ENCODE peak calls at places on chromosomes 4 and X, in eight cellular contexts. W is fibroblast of lung; D is anterior cingulate cortex; T is endothelial cell; V is fibroblast of pulmonary artery; K is activated CD4-positive, alpha-beta memory T cell treated with anti-CD3 and anti-CD28 coated beads, Interleukin-2, amount 10 ng/mL, durations not matched to agents 7 days and 5 days; A is CD8-positive, alpha-beta memory T cell; N is DMS79. Y is an unnamed sample.

GRCh38 chr4:139736661-139737060 is 71.0 kb downstream of the MGST2 start:
- DNase-seq in W (no peak), D (no peak), T (no peak), V (peak), K (no peak), A (no peak), N (no peak), Y (no peak)

GRCh38 chr4:15158410-15159091 is 156.3 kb downstream of the CPEB2 start:
- DNase-seq in W (no peak), D (no peak), T (no peak), V (no peak), K (no peak), A (no peak), N (no peak), Y (no peak)

GRCh38 chr4:76024007-76024406 is 710 bp upstream of the CXCL10 start:
- DNase-seq in W (no peak), D (no peak), T (no peak), V (no peak), K (no peak), A (no peak), N (no peak), Y (no peak)

GRCh38 chrX:150476183-150476699 is 92.2 kb upstream of the MTM1 start:
- DNase-seq in W (peak), D (no peak), T (no peak), V (peak), K (no peak), A (no peak), N (no peak), Y (no peak)

GRCh38 chr4:78889955-78890354 is 49.3 kb downstream of the PAQR3 start:
- DNase-seq in W (no peak), D (no peak), T (no peak), V (no peak), K (no peak), A (no peak), N (no peak), Y (no peak)

GRCh38 chrX:150599226-150599625 is 30.8 kb downstream of the MTM1 start:
- DNase-seq in W (no peak), D (no peak), T (no peak), V (no peak), K (no peak), A (no peak), N (no peak), Y (no peak)

GRCh38 chr4:139593091-139593564 is 37.1 kb upstream of the SETD7 start:
- DNase-seq in W (peak), D (no peak), T (no peak), V (peak), K (no peak), A (no peak), N (no peak), Y (no peak)

GRCh38 chrX:15856580-15856979 is 2.0 kb upstream of the AP1S2 start:
- DNase-seq in W (no peak), D (no peak), T (no peak), V (no peak), K (no peak), A (no peak), N (no peak), Y (no peak)

GRCh38 chr4:73127839-73128448 is 58.4 kb upstream of the COX18 start:
- DNase-seq in W (peak), D (no peak), T (no peak), V (peak), K (no peak), A (no peak), N (no peak), Y (no peak)

GRCh38 chrX:18210470-18210869 is 10.2 kb downstream of the BEND2 start:
- DNase-seq in W (peak), D (no peak), T (no peak), V (peak), K (no peak), A (no peak), N (no peak), Y (no peak)

GRCh38 chrX:39238017-39238416 is 436.8 kb downstream of the MID1IP1 start:
- DNase-seq in W (peak), D (no peak), T (no peak), V (no peak), K (no peak), A (no peak), N (no peak), Y (no peak)

GRCh38 chr4:78661923-78662521 is 110.5 kb downstream of the ANXA3 start:
- DNase-seq in W (no peak), D (no peak), T (no peak), V (peak), K (no peak), A (no peak), N (no peak), Y (peak)